ENCODE peak calls at places on chromosome 4, in nine cellular contexts. One of them, this sample, is unnamed.

GRCh38 chr4:128574706-128575105 is 234.8 kb upstream of the JADE1 start:
- DNase-seq in natural killer cell: peak
- DNase-seq in H54: peak
- DNase-seq in kidney glomerular epithelial cell: peak
- DNase-seq in DMS153: peak
- DNase-seq in GM03348: peak
- DNase-seq in body of pancreas: peak
- DNase-seq in stimulated activated CD4-positive, alpha-beta T cell treated with anti-CD3 and anti-CD28 coated beads, Interleukin-12 subunit alpha, Interleukin-12 subunit beta, amount 100 ng/mL, for 48 hours: peak
- DNase-seq in caudate nucleus: peak
- DNase-seq in this sample: peak

GRCh38 chr4:106869551-106869950 is 166.6 kb downstream of the DKK2 start:
- DNase-seq in DMS153: no peak
- DNase-seq in natural killer cell: no peak
- DNase-seq in caudate nucleus: no peak
- DNase-seq in GM03348: peak
- DNase-seq in kidney glomerular epithelial cell: peak
- DNase-seq in H54: no peak
- DNase-seq in stimulated activated CD4-positive, alpha-beta T cell treated with anti-CD3 and anti-CD28 coated beads, Interleukin-12 subunit alpha, Interleukin-12 subunit beta, amount 100 ng/mL, for 48 hours: no peak
- DNase-seq in body of pancreas: no peak
- DNase-seq in this sample: no peak

GRCh38 chr4:39539026-39539690 is 11.9 kb upstream of the UGDH start:
- DNase-seq in caudate nucleus: no peak
- DNase-seq in DMS153: no peak
- DNase-seq in kidney glomerular epithelial cell: peak
- DNase-seq in stimulated activated CD4-positive, alpha-beta T cell treated with anti-CD3 and anti-CD28 coated beads, Interleukin-12 subunit alpha, Interleukin-12 subunit beta, amount 100 ng/mL, for 48 hours: no peak
- DNase-seq in natural killer cell: no peak
- DNase-seq in GM03348: no peak
- DNase-seq in H54: no peak
- DNase-seq in body of pancreas: no peak
- DNase-seq in this sample: no peak

GRCh38 chr4:7462509-7462971 is 27.8 kb upstream of the PSAPL1 start:
- DNase-seq in natural killer cell: no peak
- DNase-seq in caudate nucleus: peak
- DNase-seq in GM03348: peak
- DNase-seq in H54: peak
- DNase-seq in DMS153: peak
- DNase-seq in stimulated activated CD4-positive, alpha-beta T cell treated with anti-CD3 and anti-CD28 coated beads, Interleukin-12 subunit alpha, Interleukin-12 subunit beta, amount 100 ng/mL, for 48 hours: no peak
- DNase-seq in body of pancreas: peak
- DNase-seq in kidney glomerular epithelial cell: peak
- DNase-seq in this sample: no peak

GRCh38 chr4:110830461-110830860 is 207.6 kb upstream of the PITX2 start:
- DNase-seq in GM03348: no peak
- DNase-seq in kidney glomerular epithelial cell: no peak
- DNase-seq in DMS153: no peak
- DNase-seq in natural killer cell: no peak
- DNase-seq in stimulated activated CD4-positive, alpha-beta T cell treated with anti-CD3 and anti-CD28 coated beads, Interleukin-12 subunit alpha, Interleukin-12 subunit beta, amount 100 ng/mL, for 48 hours: no peak
- DNase-seq in caudate nucleus: no peak
- DNase-seq in H54: no peak
- DNase-seq in body of pancreas: no peak
- DNase-seq in this sample: no peak

GRCh38 chr4:136946307-136946907 is 585.9 kb downstream of the PCDH18 start:
- DNase-seq in GM03348: no peak
- DNase-seq in kidney glomerular epithelial cell: no peak
- DNase-seq in stimulated activated CD4-positive, alpha-beta T cell treated with anti-CD3 and anti-CD28 coated beads, Interleukin-12 subunit alpha, Interleukin-12 subunit beta, amount 100 ng/mL, for 48 hours: no peak
- DNase-seq in natural killer cell: no peak
- DNase-seq in DMS153: no peak
- DNase-seq in body of pancreas: no peak
- DNase-seq in caudate nucleus: no peak
- DNase-seq in H54: no peak
- DNase-seq in this sample: no peak

GRCh38 chr4:146182450-146182849 is 6.9 kb downstream of the LSM6 start:
- DNase-seq in natural killer cell: no peak
- DNase-seq in DMS153: no peak
- DNase-seq in body of pancreas: no peak
- DNase-seq in kidney glomerular epithelial cell: no peak
- DNase-seq in GM03348: no peak
- DNase-seq in stimulated activated CD4-positive, alpha-beta T cell treated with anti-CD3 and anti-CD28 coated beads, Interleukin-12 subunit alpha, Interleukin-12 subunit beta, amount 100 ng/mL, for 48 hours: no peak
- DNase-seq in caudate nucleus: no peak
- DNase-seq in H54: no peak
- DNase-seq in this sample: no peak

GRCh38 chr4:90306810-90307209 is 179.6 kb downstream of the CCSER1 start:
- DNase-seq in body of pancreas: no peak
- DNase-seq in caudate nucleus: no peak
- DNase-seq in natural killer cell: no peak
- DNase-seq in H54: no peak
- DNase-seq in stimulated activated CD4-positive, alpha-beta T cell treated with anti-CD3 and anti-CD28 coated beads, Interleukin-12 subunit alpha, Interleukin-12 subunit beta, amount 100 ng/mL, for 48 hours: no peak
- DNase-seq in DMS153: no peak
- DNase-seq in GM03348: no peak
- DNase-seq in kidney glomerular epithelial cell: no peak
- DNase-seq in this sample: no peak

GRCh38 chr4:132642196-132642817 is 506.8 kb upstream of the PCDH10 start:
- DNase-seq in caudate nucleus: no peak
- DNase-seq in DMS153: peak
- DNase-seq in stimulated activated CD4-positive, alpha-beta T cell treated with anti-CD3 and anti-CD28 coated beads, Interleukin-12 subunit alpha, Interleukin-12 subunit beta, amount 100 ng/mL, for 48 hours: no peak
- DNase-seq in kidney glomerular epithelial cell: peak
- DNase-seq in GM03348: no peak
- DNase-seq in H54: no peak
- DNase-seq in body of pancreas: peak
- DNase-seq in natural killer cell: no peak
- DNase-seq in this sample: peak

GRCh38 chr4:139878050-139878449 is 212.4 kb downstream of the MGST2 start:
- DNase-seq in caudate nucleus: no peak
- DNase-seq in H54: no peak
- DNase-seq in natural killer cell: no peak
- DNase-seq in GM03348: no peak
- DNase-seq in body of pancreas: no peak
- DNase-seq in kidney glomerular epithelial cell: no peak
- DNase-seq in DMS153: no peak
- DNase-seq in stimulated activated CD4-positive, alpha-beta T cell treated with anti-CD3 and anti-CD28 coated beads, Interleukin-12 subunit alpha, Interleukin-12 subunit beta, amount 100 ng/mL, for 48 hours: no peak
- DNase-seq in this sample: no peak

GRCh38 chr4:185839770-185840169 is 27.8 kb upstream of the SORBS2 start:
- DNase-seq in stimulated activated CD4-positive, alpha-beta T cell treated with anti-CD3 and anti-CD28 coated beads, Interleukin-12 subunit alpha, Interleukin-12 subunit beta, amount 100 ng/mL, for 48 hours: no peak
- DNase-seq in body of pancreas: no peak
- DNase-seq in natural killer cell: no peak
- DNase-seq in kidney glomerular epithelial cell: no peak
- DNase-seq in DMS153: no peak
- DNase-seq in H54: no peak
- DNase-seq in GM03348: no peak
- DNase-seq in caudate nucleus: no peak
- DNase-seq in this sample: no peak

GRCh38 chr4:76690091-76690905 is 207.6 kb downstream of the SOWAHB start:
- DNase-seq in natural killer cell: no peak
- DNase-seq in body of pancreas: no peak
- DNase-seq in stimulated activated CD4-positive, alpha-beta T cell treated with anti-CD3 and anti-CD28 coated beads, Interleukin-12 subunit alpha, Interleukin-12 subunit beta, amount 100 ng/mL, for 48 hours: no peak
- DNase-seq in H54: no peak
- DNase-seq in caudate nucleus: no peak
- DNase-seq in GM03348: peak
- DNase-seq in DMS153: no peak
- DNase-seq in kidney glomerular epithelial cell: no peak
- DNase-seq in this sample: no peak

GRCh38 chr4:35167385-35167784 is 1076.9 kb downstream of the ARAP2 start:
- DNase-seq in caudate nucleus: no peak
- DNase-seq in natural killer cell: no peak
- DNase-seq in H54: no peak
- DNase-seq in body of pancreas: no peak
- DNase-seq in GM03348: no peak
- DNase-seq in stimulated activated CD4-positive, alpha-beta T cell treated with anti-CD3 and anti-CD28 coated beads, Interleukin-12 subunit alpha, Interleukin-12 subunit beta, amount 100 ng/mL, for 48 hours: no peak
- DNase-seq in DMS153: no peak
- DNase-seq in kidney glomerular epithelial cell: no peak
- DNase-seq in this sample: no peak

GRCh38 chr4:156201050-156201449 is 247.4 kb upstream of the CTSO start:
- DNase-seq in DMS153: no peak
- DNase-seq in H54: no peak
- DNase-seq in natural killer cell: no peak
- DNase-seq in kidney glomerular epithelial cell: no peak
- DNase-seq in GM03348: no peak
- DNase-seq in stimulated activated CD4-positive, alpha-beta T cell treated with anti-CD3 and anti-CD28 coated beads, Interleukin-12 subunit alpha, Interleukin-12 subunit beta, amount 100 ng/mL, for 48 hours: no peak
- DNase-seq in body of pancreas: no peak
- DNase-seq in caudate nucleus: no peak
- DNase-seq in this sample: no peak

GRCh38 chr4:38173935-38174334 is 213.7 kb downstream of the PTTG2 start:
- DNase-seq in GM03348: no peak
- DNase-seq in natural killer cell: no peak
- DNase-seq in caudate nucleus: no peak
- DNase-seq in stimulated activated CD4-positive, alpha-beta T cell treated with anti-CD3 and anti-CD28 coated beads, Interleukin-12 subunit alpha, Interleukin-12 subunit beta, amount 100 ng/mL, for 48 hours: no peak
- DNase-seq in H54: no peak
- DNase-seq in DMS153: no peak
- DNase-seq in kidney glomerular epithelial cell: no peak
- DNase-seq in body of pancreas: no peak
- DNase-seq in this sample: no peak

GRCh38 chr4:112058433-112058832 is 86.8 kb upstream of the FAM241A start:
- DNase-seq in kidney glomerular epithelial cell: peak
- DNase-seq in GM03348: peak
- DNase-seq in caudate nucleus: no peak
- DNase-seq in H54: no peak
- DNase-seq in body of pancreas: no peak
- DNase-seq in natural killer cell: no peak
- DNase-seq in DMS153: no peak
- DNase-seq in stimulated activated CD4-positive, alpha-beta T cell treated with anti-CD3 and anti-CD28 coated beads, Interleukin-12 subunit alpha, Interleukin-12 subunit beta, amount 100 ng/mL, for 48 hours: no peak
- DNase-seq in this sample: no peak

GRCh38 chr4:138051157-138051556 is 191.0 kb downstream of the SLC7A11 start:
- DNase-seq in stimulated activated CD4-positive, alpha-beta T cell treated with anti-CD3 and anti-CD28 coated beads, Interleukin-12 subunit alpha, Interleukin-12 subunit beta, amount 100 ng/mL, for 48 hours: no peak
- DNase-seq in caudate nucleus: no peak
- DNase-seq in GM03348: peak
- DNase-seq in kidney glomerular epithelial cell: no peak
- DNase-seq in H54: no peak
- DNase-seq in body of pancreas: no peak
- DNase-seq in DMS153: no peak
- DNase-seq in natural killer cell: no peak
- DNase-seq in this sample: no peak

GRCh38 chr4:29423836-29424721 is 1296.1 kb upstream of the PCDH7 start:
- DNase-seq in GM03348: peak
- DNase-seq in natural killer cell: no peak
- DNase-seq in stimulated activated CD4-positive, alpha-beta T cell treated with anti-CD3 and anti-CD28 coated beads, Interleukin-12 subunit alpha, Interleukin-12 subunit beta, amount 100 ng/mL, for 48 hours: no peak
- DNase-seq in DMS153: no peak
- DNase-seq in H54: peak
- DNase-seq in caudate nucleus: no peak
- DNase-seq in kidney glomerular epithelial cell: peak
- DNase-seq in body of pancreas: no peak
- DNase-seq in this sample: peak

GRCh38 chr4:165517216-165517615 is 138.4 kb downstream of the CPE start:
- DNase-seq in DMS153: no peak
- DNase-seq in H54: no peak
- DNase-seq in caudate nucleus: no peak
- DNase-seq in GM03348: no peak
- DNase-seq in body of pancreas: no peak
- DNase-seq in natural killer cell: no peak
- DNase-seq in stimulated activated CD4-positive, alpha-beta T cell treated with anti-CD3 and anti-CD28 coated beads, Interleukin-12 subunit alpha, Interleukin-12 subunit beta, amount 100 ng/mL, for 48 hours: no peak
- DNase-seq in kidney glomerular epithelial cell: no peak
- DNase-seq in this sample: no peak

GRCh38 chr4:185721190-185721948 is 90.6 kb downstream of the SORBS2 start:
- DNase-seq in stimulated activated CD4-positive, alpha-beta T cell treated with anti-CD3 and anti-CD28 coated beads, Interleukin-12 subunit alpha, Interleukin-12 subunit beta, amount 100 ng/mL, for 48 hours: no peak
- DNase-seq in kidney glomerular epithelial cell: no peak
- DNase-seq in DMS153: no peak
- DNase-seq in body of pancreas: no peak
- DNase-seq in natural killer cell: no peak
- DNase-seq in H54: no peak
- DNase-seq in GM03348: no peak
- DNase-seq in caudate nucleus: no peak
- DNase-seq in this sample: no peak

GRCh38 chr4:1805493-1806222 is 12.6 kb downstream of the FGFR3 start:
- DNase-seq in caudate nucleus: no peak
- DNase-seq in natural killer cell: no peak
- DNase-seq in DMS153: no peak
- DNase-seq in GM03348: no peak
- DNase-seq in kidney glomerular epithelial cell: no peak
- DNase-seq in H54: no peak
- DNase-seq in body of pancreas: no peak
- DNase-seq in stimulated activated CD4-positive, alpha-beta T cell treated with anti-CD3 and anti-CD28 coated beads, Interleukin-12 subunit alpha, Interleukin-12 subunit beta, amount 100 ng/mL, for 48 hours: no peak
- DNase-seq in this sample: no peak

GRCh38 chr4:87046111-87046510 is 111.3 kb downstream of the AFF1 start:
- DNase-seq in stimulated activated CD4-positive, alpha-beta T cell treated with anti-CD3 and anti-CD28 coated beads, Interleukin-12 subunit alpha, Interleukin-12 subunit beta, amount 100 ng/mL, for 48 hours: no peak
- DNase-seq in body of pancreas: no peak
- DNase-seq in caudate nucleus: no peak
- DNase-seq in DMS153: no peak
- DNase-seq in kidney glomerular epithelial cell: no peak
- DNase-seq in H54: no peak
- DNase-seq in GM03348: peak
- DNase-seq in natural killer cell: no peak
- DNase-seq in this sample: no peak

GRCh38 chr4:86685401-86685800 is 91.3 kb downstream of the PTPN13 start:
- DNase-seq in natural killer cell: no peak
- DNase-seq in DMS153: peak
- DNase-seq in kidney glomerular epithelial cell: no peak
- DNase-seq in GM03348: peak
- DNase-seq in H54: no peak
- DNase-seq in caudate nucleus: no peak
- DNase-seq in stimulated activated CD4-positive, alpha-beta T cell treated with anti-CD3 and anti-CD28 coated beads, Interleukin-12 subunit alpha, Interleukin-12 subunit beta, amount 100 ng/mL, for 48 hours: no peak
- DNase-seq in body of pancreas: no peak
- DNase-seq in this sample: no peak

GRCh38 chr4:177554966-177555574 is 112.8 kb upstream of the AGA start:
- DNase-seq in stimulated activated CD4-positive, alpha-beta T cell treated with anti-CD3 and anti-CD28 coated beads, Interleukin-12 subunit alpha, Interleukin-12 subunit beta, amount 100 ng/mL, for 48 hours: no peak
- DNase-seq in DMS153: no peak
- DNase-seq in H54: peak
- DNase-seq in kidney glomerular epithelial cell: peak
- DNase-seq in natural killer cell: no peak
- DNase-seq in body of pancreas: peak
- DNase-seq in caudate nucleus: no peak
- DNase-seq in GM03348: peak
- DNase-seq in this sample: no peak

GRCh38 chr4:153159728-153160221 is 44.5 kb upstream of the TRIM2 start:
- DNase-seq in DMS153: no peak
- DNase-seq in GM03348: peak
- DNase-seq in caudate nucleus: no peak
- DNase-seq in H54: no peak
- DNase-seq in natural killer cell: no peak
- DNase-seq in body of pancreas: no peak
- DNase-seq in stimulated activated CD4-positive, alpha-beta T cell treated with anti-CD3 and anti-CD28 coated beads, Interleukin-12 subunit alpha, Interleukin-12 subunit beta, amount 100 ng/mL, for 48 hours: no peak
- DNase-seq in kidney glomerular epithelial cell: peak
- DNase-seq in this sample: no peak

GRCh38 chr4:165873298-165874071 is 448 bp downstream of the TLL1 start:
- DNase-seq in DMS153: no peak
- DNase-seq in kidney glomerular epithelial cell: no peak
- DNase-seq in natural killer cell: no peak
- DNase-seq in H54: no peak
- DNase-seq in stimulated activated CD4-positive, alpha-beta T cell treated with anti-CD3 and anti-CD28 coated beads, Interleukin-12 subunit alpha, Interleukin-12 subunit beta, amount 100 ng/mL, for 48 hours: no peak
- DNase-seq in body of pancreas: peak
- DNase-seq in caudate nucleus: peak
- DNase-seq in GM03348: peak
- DNase-seq in this sample: no peak

GRCh38 chr4:10495651-10496050 is 38.4 kb upstream of the ZNF518B start:
- DNase-seq in DMS153: no peak
- DNase-seq in body of pancreas: no peak
- DNase-seq in caudate nucleus: no peak
- DNase-seq in H54: no peak
- DNase-seq in natural killer cell: no peak
- DNase-seq in kidney glomerular epithelial cell: no peak
- DNase-seq in stimulated activated CD4-positive, alpha-beta T cell treated with anti-CD3 and anti-CD28 coated beads, Interleukin-12 subunit alpha, Interleukin-12 subunit beta, amount 100 ng/mL, for 48 hours: no peak
- DNase-seq in GM03348: no peak
- DNase-seq in this sample: no peak